ENCODE peak calls at places on chromosome 13, in ten cellular contexts. O is CD8-positive, alpha-beta memory T cell; Q is T-helper 2 cell; C is HAP-1; H is adipocyte; Z is A549; N is NCI-H1436 treated with DMSO at 0.1 percent for 48 hours; D is tibial nerve; K is astrocyte of the hippocampus; S is amniotic stem cell. A is an unnamed sample.

GRCh38 chr13:49319555-49320350 is 72.0 kb downstream of the CDADC1 start:
- DNase-seq in H (peak; percentile 82), O (no peak), C (no peak), N (no peak), D (no peak), K (peak; percentile 34), Q (no peak), S (peak; percentile 5), Z (no peak), A (no peak)

GRCh38 chr13:112134150-112135075 is 67.5 kb downstream of the SOX1 start:
- DNase-seq in D (no peak), C (no peak), Q (no peak), Z (no peak), O (no peak), S (no peak), H (no peak), K (no peak), N (no peak), A (peak; percentile 28)

GRCh38 chr13:38223093-38223492 is 126.6 kb upstream of the UFM1 start:
- DNase-seq in N (no peak), O (no peak), K (peak; percentile 41), Q (no peak), D (no peak), Z (no peak), C (peak; percentile 51), H (peak; percentile 36), S (no peak), A (no peak)

GRCh38 chr13:31538067-31539042 is 201.0 kb upstream of the RXFP2 start:
- DNase-seq in N (no peak), K (peak; percentile 33), Q (no peak), S (peak; percentile 47), C (peak; percentile 73), Z (peak; percentile 18), H (peak; percentile 69), D (no peak), O (no peak), A (no peak)

GRCh38 chr13:19586904-19587634 is 25.7 kb upstream of the TPTE2 start:
- DNase-seq in O (peak; percentile 63), S (no peak), K (no peak), N (no peak), D (no peak), Q (peak; percentile 59), Z (no peak), H (peak; percentile 41), C (peak; percentile 66), A (no peak)

GRCh38 chr13:79742923-79743322 is 262.0 kb downstream of the NDFIP2 start:
- DNase-seq in Q (no peak), O (no peak), Z (no peak), K (no peak), C (no peak), H (no peak), D (no peak), N (no peak), S (no peak), A (no peak)

GRCh38 chr13:114062754-114063153 is 69.7 kb downstream of the RASA3 start:
- DNase-seq in H (peak; percentile 71), N (no peak), K (no peak), Z (no peak), S (no peak), D (no peak), Q (no peak), O (no peak), C (no peak), A (no peak)

GRCh38 chr13:28532226-28533048 is 37.5 kb upstream of the FLT1 start:
- DNase-seq in O (no peak), N (no peak), S (no peak), D (no peak), H (peak; percentile 62), K (peak; percentile 36), C (peak; percentile 56), Q (no peak), Z (no peak), A (no peak)

GRCh38 chr13:21696865-21697448 is 26.1 kb downstream of the FGF9 start:
- DNase-seq in H (no peak), K (no peak), D (no peak), O (no peak), Q (no peak), N (peak; percentile 42), S (no peak), C (no peak), Z (no peak), A (no peak)

GRCh38 chr13:80603351-80603750 is 262.4 kb upstream of the SPRY2 start:
- DNase-seq in O (no peak), Q (no peak), N (no peak), Z (no peak), S (no peak), D (no peak), K (no peak), C (no peak), H (no peak), A (no peak)

GRCh38 chr13:75934889-75935288 is 298.8 kb downstream of the LMO7 start:
- DNase-seq in C (no peak), K (peak; percentile 59), Z (peak; percentile 3), N (no peak), Q (no peak), H (peak; percentile 48), S (no peak), O (no peak), D (no peak), A (no peak)

GRCh38 chr13:111187879-111188643 is 73.0 kb downstream of the ARHGEF7 start:
- DNase-seq in Q (no peak), O (no peak), C (no peak), Z (no peak), N (no peak), K (peak; percentile 68), D (no peak), S (no peak), H (no peak), A (no peak)

GRCh38 chr13:29594710-29595379 is 643 bp downstream of the SLC7A1 start:
- DNase-seq in C (peak; percentile 61), O (peak; percentile 55), Q (peak; percentile 61), H (peak; percentile 92), K (peak; percentile 80), S (peak; percentile 60), Z (peak; percentile 30), N (no peak), D (peak; percentile 52), A (peak; percentile 81)

GRCh38 chr13:105991622-105992254 is 543.7 kb downstream of the EFNB2 start:
- DNase-seq in Z (peak; percentile 30), K (peak; percentile 79), C (no peak), D (peak; percentile 26), S (no peak), N (no peak), O (no peak), Q (no peak), H (peak; percentile 57), A (no peak)

GRCh38 chr13:30748717-30749116 is 13.4 kb downstream of the ALOX5AP start:
- DNase-seq in K (no peak), Q (no peak), N (no peak), O (no peak), S (no peak), Z (no peak), C (no peak), D (no peak), H (no peak), A (no peak)

GRCh38 chr13:104422668-104423067 is 1356.5 kb upstream of the SLC10A2 start:
- DNase-seq in K (no peak), O (no peak), Z (no peak), D (no peak), S (no peak), N (no peak), C (no peak), Q (no peak), H (no peak), A (no peak)

GRCh38 chr13:19845758-19846157 is 17.7 kb downstream of the ZMYM5 start:
- DNase-seq in C (peak; percentile 17), Q (no peak), D (no peak), K (peak; percentile 92), S (peak; percentile 94), Z (peak; percentile 76), H (peak; percentile 93), N (no peak), O (no peak), A (no peak)

GRCh38 chr13:99992912-99993311 is 11.3 kb downstream of the ZIC2 start:
- DNase-seq in Z (no peak), C (no peak), D (no peak), K (peak; percentile 60), Q (no peak), O (no peak), N (no peak), S (no peak), H (no peak), A (no peak)

GRCh38 chr13:49371943-49372636 is 71.8 kb downstream of the CAB39L start:
- DNase-seq in C (no peak), D (no peak), Q (peak; percentile 15), H (no peak), N (no peak), K (peak; percentile 62), S (no peak), Z (no peak), O (peak; percentile 49), A (no peak)

GRCh38 chr13:51524846-51525566 is 59.3 kb upstream of the WDFY2 start:
- DNase-seq in C (no peak), H (peak; percentile 52), Z (no peak), N (no peak), S (no peak), Q (no peak), O (no peak), D (no peak), K (no peak), A (no peak)

GRCh38 chr13:114222461-114222968 is 12.2 kb upstream of the CDC16 start:
- DNase-seq in D (no peak), Q (no peak), S (no peak), K (no peak), H (peak; percentile 33), C (no peak), Z (no peak), N (no peak), O (no peak), A (no peak)

A was measured in right atrium auricular region.